ENCODE peak calls at places on chromosomes 7 and 10, in nine cellular contexts. C, R, W, E, V, T, Z, H and F are unnamed samples.

GRCh38 chr10:132248455-132249231 is 59.1 kb downstream of the STK32C start:
- DNase-seq in T (no peak), Z (no peak), V (peak), R (no peak), E (no peak), H (no peak), W (peak), C (no peak), F (no peak)

GRCh38 chr7:1344421-1344820 is 111.7 kb downstream of the UNCX start:
- DNase-seq in Z (no peak), V (no peak), E (no peak), T (no peak), W (no peak), R (no peak), H (no peak), C (no peak), F (no peak)

GRCh38 chr7:39616138-39616537 is 7.2 kb upstream of the RALA start:
- DNase-seq in W (no peak), E (no peak), C (peak), R (no peak), H (no peak), T (peak), Z (no peak), V (no peak), F (no peak)

GRCh38 chr7:123916240-123916724 is 8.8 kb upstream of the SPAM1 start:
- DNase-seq in T (no peak), H (no peak), C (peak), Z (no peak), W (peak), E (peak), R (no peak), V (no peak), F (no peak)

GRCh38 chr10:101123085-101123814 is 7.8 kb upstream of the TLX1 start:
- DNase-seq in T (no peak), V (no peak), H (no peak), Z (no peak), R (no peak), W (peak), E (no peak), C (no peak), F (no peak)

GRCh38 chr7:130553398-130554029 is 61.6 kb downstream of the MEST start:
- DNase-seq in H (no peak), V (no peak), W (no peak), E (no peak), R (no peak), T (no peak), C (no peak), Z (no peak), F (no peak)

GRCh38 chr7:44063894-44064651 is 1.3 kb downstream of the PGAM2 start:
- DNase-seq in R (no peak), W (no peak), E (no peak), V (no peak), H (no peak), T (no peak), C (no peak), Z (no peak), F (no peak)

GRCh38 chr10:122525788-122526187 is 34.8 kb upstream of the DMBT1 start:
- DNase-seq in V (no peak), H (no peak), T (no peak), Z (no peak), C (no peak), E (no peak), W (no peak), R (no peak), F (no peak)

GRCh38 chr7:45185028-45185863 is 27.7 kb downstream of the RAMP3 start:
- DNase-seq in R (peak), W (no peak), C (no peak), H (no peak), T (no peak), Z (no peak), V (no peak), E (no peak), F (no peak)